ENCODE peak calls at places on chromosomes 2 and 18, in ten cellular contexts. D is IMR-90, J is HCT116, M is GM23338, C is PC-9, O is osteocyte, U is astrocyte, Q is psoas muscle, H is lower lobe of right lung, Z is colonic mucosa. R is an unnamed sample.

GRCh38 chr18:76953186-76953982 is 131.0 kb downstream of the ZNF236 start:
- DNase-seq in D (peak; percentile 7), J (no peak), M (no peak), C (no peak), O (no peak), U (peak; percentile 19), Q (peak; percentile 61), H (peak; percentile 87), Z (peak; percentile 69), R (no peak)

GRCh38 chr2:193276560-193276959 is 1081.8 kb upstream of the TMEFF2 start:
- DNase-seq in D (no peak), J (no peak), M (no peak), C (no peak), O (no peak), U (no peak), Q (no peak), H (no peak), Z (no peak), R (no peak)

GRCh38 chr2:144645055-144645778 is 125.3 kb upstream of the ZEB2 start:
- DNase-seq in D (peak; percentile 56), J (no peak), M (no peak), C (no peak), O (no peak), U (no peak), Q (no peak), H (no peak), Z (no peak), R (no peak)

GRCh38 chr2:86201951-86202692 is 2.9 kb downstream of the MRPL35 start:
- DNase-seq in D (no peak), J (no peak), M (peak; percentile 41), C (no peak), O (no peak), U (peak; percentile 16), Q (no peak), H (no peak), Z (no peak), R (no peak)

GRCh38 chr2:69490486-69490885 is 53.3 kb upstream of the NFU1 start:
- DNase-seq in D (no peak), J (no peak), M (no peak), C (no peak), O (no peak), U (no peak), Q (no peak), H (no peak), Z (no peak), R (no peak)

GRCh38 chr18:40404284-40404683 is 1550.8 kb upstream of the PIK3C3 start:
- DNase-seq in D (peak; percentile 54), J (no peak), M (no peak), C (no peak), O (no peak), U (no peak), Q (no peak), H (no peak), Z (no peak), R (no peak)

GRCh38 chr2:97738236-97739019 is 25.1 kb downstream of the ZAP70 start:
- DNase-seq in D (no peak), J (no peak), M (no peak), C (no peak), O (no peak), U (no peak), Q (no peak), H (no peak), Z (no peak), R (no peak)

GRCh38 chr2:33160217-33160616 is 213.5 kb downstream of the LTBP1 start:
- DNase-seq in D (peak; percentile 65), J (no peak), M (no peak), C (no peak), O (no peak), U (peak; percentile 91), Q (no peak), H (no peak), Z (no peak), R (no peak)

GRCh38 chr18:22816266-22817176 is 116.6 kb upstream of the RBBP8 start:
- DNase-seq in D (no peak), J (no peak), M (no peak), C (no peak), O (no peak), U (no peak), Q (no peak), H (no peak), Z (peak; percentile 77), R (no peak)

DNA sequence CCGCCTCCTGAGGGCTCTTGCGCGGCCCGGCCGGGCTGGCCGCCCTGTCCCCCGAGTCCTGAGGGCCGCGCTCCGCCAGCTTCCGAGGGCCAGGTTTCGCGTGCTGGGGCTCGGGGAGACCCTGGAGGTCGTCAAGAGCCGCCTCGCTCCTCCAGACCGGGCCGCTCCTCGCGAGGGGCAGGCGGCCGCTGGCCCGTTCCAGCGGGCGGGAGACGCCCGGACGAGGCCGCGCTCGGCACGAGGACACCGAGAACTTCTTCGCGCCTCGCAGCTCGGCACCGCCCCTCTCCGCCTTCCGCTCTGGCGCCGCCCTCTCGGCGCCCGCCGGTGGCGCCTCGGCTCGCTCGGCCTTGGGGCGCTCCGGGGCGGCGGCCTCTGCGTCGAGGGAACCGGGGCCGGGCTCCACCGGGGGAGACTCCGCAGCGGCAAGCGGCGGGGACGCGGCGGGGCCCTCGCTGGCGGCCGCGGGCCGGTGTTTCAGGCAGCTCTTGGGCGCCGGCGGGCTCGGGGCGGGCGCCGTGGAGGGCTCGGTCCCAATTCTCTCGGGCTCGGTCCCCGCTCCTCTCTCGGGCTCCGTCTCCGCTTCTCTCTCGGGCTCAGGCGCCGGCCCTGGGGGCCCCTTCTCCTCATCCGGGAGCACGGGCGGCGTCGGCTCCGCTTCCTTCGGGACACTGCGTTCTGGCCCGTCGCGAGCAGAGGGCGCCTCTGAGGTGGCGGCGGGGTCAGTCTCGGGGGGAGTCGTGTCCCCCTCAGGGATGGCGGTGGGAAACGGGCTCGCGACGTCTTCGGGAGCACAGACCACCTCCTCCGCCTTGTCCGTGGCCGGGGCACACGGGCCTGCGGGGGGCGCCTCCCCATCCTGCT is 91.6 kb upstream of the MGAT4A start:
- DNase-seq in D (no peak), J (no peak), M (peak; percentile 80), C (no peak), O (no peak), U (no peak), Q (peak; percentile 53), H (peak; percentile 81), Z (no peak), R (peak; percentile 47)
- TF ChIP-seq CTCF in D (no peak), J (no peak), M (peak; percentile 6), C (no peak), O (peak; percentile 33), U (no peak), Q (peak; percentile 17), H (peak; percentile 49), Z (no peak), R (peak; percentile 1)

GRCh38 chr2:237125967-237126366 is 40.3 kb downstream of the COPS8 start:
- DNase-seq in D (no peak), J (no peak), M (no peak), C (no peak), O (no peak), U (no peak), Q (no peak), H (no peak), Z (no peak), R (no peak)

GRCh38 chr2:237129625-237130263 is 44.1 kb downstream of the COPS8 start:
- DNase-seq in D (no peak), J (no peak), M (no peak), C (no peak), O (no peak), U (no peak), Q (no peak), H (no peak), Z (no peak), R (no peak)

GRCh38 chr2:237126519-237126918 is 40.8 kb downstream of the COPS8 start:
- DNase-seq in D (no peak), J (no peak), M (no peak), C (no peak), O (no peak), U (no peak), Q (no peak), H (no peak), Z (no peak), R (no peak)

GRCh38 chr2:237128845-237129592 is 43.3 kb downstream of the COPS8 start:
- DNase-seq in D (no peak), J (no peak), M (no peak), C (no peak), O (no peak), U (no peak), Q (no peak), H (no peak), Z (no peak), R (no peak)

GRCh38 chr2:237128026-237128703 is 42.5 kb downstream of the COPS8 start:
- DNase-seq in D (peak; percentile 100), J (peak; percentile 77), M (peak; percentile 28), C (peak; percentile 93), O (peak; percentile 94), U (peak; percentile 99), Q (peak; percentile 93), H (peak; percentile 84), Z (peak; percentile 75), R (no peak)
- TF ChIP-seq CTCF in D (peak; percentile 25), J (no peak), M (no peak), C (no peak), O (no peak), U (no peak), Q (no peak), H (no peak), Z (no peak), R (no peak)

GRCh38 chr2:135825131-135825854 is 11.7 kb downstream of the LCT start:
- DNase-seq in D (no peak), J (no peak), M (no peak), C (no peak), O (no peak), U (no peak), Q (no peak), H (no peak), Z (no peak), R (no peak)

GRCh38 chr2:135825855-135826190 is 11.2 kb downstream of the LCT start:
- DNase-seq in D (no peak), J (no peak), M (no peak), C (no peak), O (no peak), U (no peak), Q (no peak), H (no peak), Z (no peak), R (no peak)

GRCh38 chr2:135820003-135820618 is 16.9 kb downstream of the LCT start:
- DNase-seq in D (peak; percentile 72), J (no peak), M (no peak), C (no peak), O (no peak), U (peak; percentile 81), Q (no peak), H (no peak), Z (no peak), R (peak; percentile 82)

GRCh38 chr2:135821190-135821589 is 15.8 kb downstream of the LCT start:
- DNase-seq in D (no peak), J (no peak), M (no peak), C (no peak), O (no peak), U (no peak), Q (no peak), H (no peak), Z (no peak), R (no peak)

GRCh38 chr2:135822855-135823254 is 14.1 kb downstream of the LCT start:
- DNase-seq in D (no peak), J (no peak), M (no peak), C (no peak), O (no peak), U (no peak), Q (no peak), H (no peak), Z (no peak), R (no peak)
- TF ChIP-seq CTCF in D (no peak), J (no peak), M (no peak), C (no peak), O (no peak), U (no peak), Q (no peak), H (no peak), Z (no peak), R (no peak)

GRCh38 chr2:219297766-219298456 is 11.3 kb downstream of the PTPRN start:
- DNase-seq in D (no peak), J (no peak), M (no peak), C (no peak), O (peak; percentile 48), U (no peak), Q (no peak), H (no peak), Z (no peak), R (peak; percentile 23)
- TF ChIP-seq CTCF in D (peak; percentile 28), J (no peak), M (no peak), C (no peak), O (no peak), U (peak; percentile 10), Q (no peak), H (no peak), Z (no peak), R (no peak)

R was measured in GM13976.